ENCODE peak calls at places on chromosomes 16 and 17, in six cellular contexts. B, I, L, W, S and T are unnamed samples.
A peak's percentile ranks its signal among the peaks of the same experiment; 100 is the strongest.

GRCh38 chr17:45241315-45242011 is 19.8 kb downstream of the FMNL1 start:
- DNase-seq in B (no peak), I (no peak), L (no peak), W (no peak), S (peak; percentile 57), T (peak; percentile 87)

GRCh38 chr17:16906670-16907069 is 65.2 kb downstream of the TNFRSF13B start:
- DNase-seq in B (no peak), I (peak; percentile 27), L (no peak), W (no peak), S (no peak), T (no peak)

GRCh38 chr16:77169650-77170236 is 21.2 kb upstream of the MON1B start:
- DNase-seq in B (peak; percentile 27), I (peak; percentile 55), L (no peak), W (peak; percentile 26), S (peak; percentile 45), T (peak; percentile 15)

GRCh38 chr16:22787456-22788189 is 26.3 kb upstream of the HS3ST2 start:
- DNase-seq in B (no peak), I (peak; percentile 87), L (no peak), W (no peak), S (peak; percentile 16), T (no peak)

GRCh38 chr17:3935140-3935542 is 18.9 kb upstream of the P2RX1 start:
- DNase-seq in B (peak; percentile 78), I (peak; percentile 77), L (peak; percentile 71), W (no peak), S (peak; percentile 82), T (peak; percentile 19)

GRCh38 chr16:79656537-79657115 is 56.1 kb upstream of the MAF start:
- DNase-seq in B (no peak), I (no peak), L (no peak), W (no peak), S (no peak), T (peak; percentile 83)

GRCh38 chr17:39688945-39689344 is 1.1 kb upstream of the PGAP3 start:
- DNase-seq in B (no peak), I (no peak), L (no peak), W (no peak), S (no peak), T (peak; percentile 55)

GRCh38 chr17:9389116-9389515 is 186.5 kb downstream of the STX8 start:
- DNase-seq in B (peak; percentile 61), I (peak; percentile 45), L (no peak), W (no peak), S (no peak), T (no peak)

GRCh38 chr16:62909597-62909996 is 873.4 kb upstream of the CDH8 start:
- DNase-seq in B (no peak), I (no peak), L (no peak), W (no peak), S (no peak), T (no peak)

GRCh38 chr17:32111141-32111771 is 31.0 kb upstream of the RHOT1 start:
- DNase-seq in B (no peak), I (peak; percentile 34), L (peak; percentile 43), W (peak; percentile 15), S (peak; percentile 59), T (no peak)

GRCh38 chr17:80198144-80198661 is 21.9 kb downstream of the SGSH start:
- DNase-seq in B (no peak), I (no peak), L (no peak), W (no peak), S (no peak), T (peak; percentile 23)

GRCh38 chr16:22202261-22202637 is 3.8 kb upstream of the EEF2K start:
- DNase-seq in B (no peak), I (no peak), L (no peak), W (no peak), S (no peak), T (no peak)

GRCh38 chr17:37067555-37068111 is 118.9 kb downstream of the AATF start:
- DNase-seq in B (no peak), I (peak; percentile 87), L (peak; percentile 22), W (no peak), S (peak; percentile 79), T (no peak)

GRCh38 chr17:11768981-11769380 is 170.7 kb downstream of the DNAH9 start:
- DNase-seq in B (no peak), I (no peak), L (no peak), W (no peak), S (no peak), T (no peak)

GRCh38 chr16:58026139-58026704 is 668 bp downstream of the MMP15 start:
- DNase-seq in B (peak; percentile 70), I (peak; percentile 28), L (peak; percentile 73), W (no peak), S (peak; percentile 56), T (peak; percentile 73)

GRCh38 chr17:17709815-17710321 is 28.6 kb downstream of the RAI1 start:
- DNase-seq in B (no peak), I (no peak), L (no peak), W (no peak), S (no peak), T (no peak)

GRCh38 chr17:52419256-52419655 is 260.7 kb upstream of the CA10 start:
- DNase-seq in B (no peak), I (peak; percentile 70), L (no peak), W (no peak), S (no peak), T (no peak)

GRCh38 chr16:56269824-56270684 is 78.8 kb downstream of the GNAO1 start:
- DNase-seq in B (no peak), I (no peak), L (peak; percentile 30), W (no peak), S (peak; percentile 14), T (no peak)

GRCh38 chr17:28777178-28777577 is 33.4 kb downstream of the TRAF4 start:
- DNase-seq in B (no peak), I (no peak), L (no peak), W (no peak), S (no peak), T (peak; percentile 6)

GRCh38 chr17:3693829-3694231 is 2.1 kb downstream of the P2RX5 start:
- DNase-seq in B (peak; percentile 48), I (no peak), L (no peak), W (no peak), S (no peak), T (no peak)

GRCh38 chr16:79209308-79209707 is 391.2 kb downstream of the MAF start:
- DNase-seq in B (no peak), I (no peak), L (no peak), W (no peak), S (no peak), T (no peak)